ENCODE peak calls at places on chromosomes 2 and 18, in seven cellular contexts. P is cerebellar cortex, X is cardiac fibroblast, Y is fibroblast of mammary gland, N is GDM1, Q is type B pancreatic cell, V is activated gamma-delta T cell treated with Interleukin-2 at 50 U/mL for 16 hours. W is an unnamed sample.
A peak's percentile ranks its signal among the peaks of the same experiment; 100 is the strongest.

GRCh38 chr2:31138037-31138962 is at the start of gene GALNT14:
- DNase-seq in P (no peak), X (peak; percentile 23), Y (peak; percentile 25), N (no peak), Q (peak; percentile 74), V (peak; percentile 8), W (no peak)

GRCh38 chr2:235398321-235398720 is 95.5 kb upstream of the AGAP1 start:
- DNase-seq in P (peak; percentile 22), X (no peak), Y (no peak), N (no peak), Q (no peak), V (no peak), W (no peak)

GRCh38 chr2:7812231-7812995 is 869.4 kb upstream of the ID2 start:
- DNase-seq in P (no peak), X (peak; percentile 75), Y (peak; percentile 89), N (no peak), Q (no peak), V (no peak), W (peak; percentile 63)

GRCh38 chr2:207161247-207161646 is 4.5 kb downstream of the KLF7 start:
- DNase-seq in P (peak; percentile 67), X (peak; percentile 39), Y (no peak), N (no peak), Q (no peak), V (no peak), W (no peak)

GRCh38 chr18:22604390-22604985 is 186.8 kb upstream of the CTAGE1 start:
- DNase-seq in P (no peak), X (peak; percentile 71), Y (no peak), N (no peak), Q (no peak), V (no peak), W (no peak)

GRCh38 chr2:190533968-190534309 is 583 bp downstream of the NEMP2 start:
- DNase-seq in P (no peak), X (no peak), Y (no peak), N (no peak), Q (no peak), V (peak; percentile 48), W (no peak)

GRCh38 chr18:49971462-49971861 is 158.1 kb upstream of the ACAA2 start:
- DNase-seq in P (no peak), X (no peak), Y (no peak), N (no peak), Q (no peak), V (no peak), W (no peak)

GRCh38 chr2:148812306-148812705 is 62.7 kb upstream of the KIF5C start:
- DNase-seq in P (no peak), X (peak; percentile 76), Y (peak; percentile 85), N (no peak), Q (no peak), V (no peak), W (peak; percentile 40)

GRCh38 chr18:74445585-74445984 is 11.5 kb downstream of the DIPK1C start:
- DNase-seq in P (no peak), X (no peak), Y (no peak), N (no peak), Q (peak; percentile 60), V (no peak), W (no peak)

GRCh38 chr18:46632401-46633089 is 24.5 kb downstream of the LOXHD1 start:
- DNase-seq in P (peak; percentile 29), X (peak; percentile 34), Y (peak; percentile 88), N (no peak), Q (peak; percentile 40), V (no peak), W (no peak)

GRCh38 chr2:237727363-237727762 is 71.2 kb upstream of the RBM44 start:
- DNase-seq in P (no peak), X (peak; percentile 43), Y (peak; percentile 56), N (no peak), Q (no peak), V (no peak), W (no peak)

W was measured in astrocyte of the cerebellum.